ENCODE peak calls at places on chromosomes 12 and 14, in five cellular contexts. One of them, this sample, is unnamed.

GRCh38 chr12:79706156-79706555 is 15.4 kb upstream of the PAWR start:
- DNase-seq in ascending aorta: no peak
- DNase-seq in substantia nigra: no peak
- DNase-seq in hepatic stellate cell: no peak
- DNase-seq in left cardiac atrium: no peak
- DNase-seq in this sample: no peak

GRCh38 chr12:57119294-57119693 is 8.1 kb upstream of the STAT6 start:
- DNase-seq in ascending aorta: no peak
- DNase-seq in substantia nigra: no peak
- DNase-seq in hepatic stellate cell: no peak
- DNase-seq in left cardiac atrium: no peak
- DNase-seq in this sample: no peak

GRCh38 chr12:112881602-112882001 is 25.2 kb upstream of the OAS1 start:
- DNase-seq in ascending aorta: no peak
- DNase-seq in substantia nigra: no peak
- DNase-seq in hepatic stellate cell: no peak
- DNase-seq in left cardiac atrium: no peak
- DNase-seq in this sample: no peak

GRCh38 chr12:130192667-130193345 is 30.5 kb downstream of the FZD10 start:
- DNase-seq in ascending aorta: no peak
- DNase-seq in substantia nigra: no peak
- DNase-seq in hepatic stellate cell: no peak
- DNase-seq in left cardiac atrium: no peak
- DNase-seq in this sample: no peak

GRCh38 chr14:101006008-101006407 is 102.5 kb upstream of the RTL1 start:
- DNase-seq in ascending aorta: peak
- DNase-seq in substantia nigra: no peak
- DNase-seq in hepatic stellate cell: no peak
- DNase-seq in left cardiac atrium: no peak
- DNase-seq in this sample: no peak

GRCh38 chr12:98591209-98591608 is 2.3 kb upstream of the SLC25A3 start:
- DNase-seq in ascending aorta: no peak
- DNase-seq in substantia nigra: no peak
- DNase-seq in hepatic stellate cell: no peak
- DNase-seq in left cardiac atrium: no peak
- DNase-seq in this sample: no peak

GRCh38 chr14:73717998-73718741 is 4.0 kb upstream of the PNMA1 start:
- DNase-seq in ascending aorta: peak
- DNase-seq in substantia nigra: no peak
- DNase-seq in hepatic stellate cell: no peak
- DNase-seq in left cardiac atrium: no peak
- DNase-seq in this sample: no peak

GRCh38 chr12:32666510-32666909 is 12.6 kb upstream of the DNM1L start:
- DNase-seq in ascending aorta: no peak
- DNase-seq in substantia nigra: no peak
- DNase-seq in hepatic stellate cell: no peak
- DNase-seq in left cardiac atrium: no peak
- DNase-seq in this sample: no peak

GRCh38 chr14:58712357-58712756 is 74.6 kb downstream of the DACT1 start:
- DNase-seq in ascending aorta: no peak
- DNase-seq in substantia nigra: no peak
- DNase-seq in hepatic stellate cell: no peak
- DNase-seq in left cardiac atrium: no peak
- DNase-seq in this sample: no peak

GRCh38 chr12:3364661-3365264 is 126.2 kb upstream of the PRMT8 start:
- DNase-seq in ascending aorta: peak
- DNase-seq in substantia nigra: no peak
- DNase-seq in hepatic stellate cell: no peak
- DNase-seq in left cardiac atrium: no peak
- DNase-seq in this sample: no peak

This sample was measured in nucleus accumbens.